ENCODE peak calls at places on chromosomes 4 and X, in nine cellular contexts. K is CD8-positive, alpha-beta T cell; M is tibial artery; A is glutamatergic neuron; T is endothelial cell; Q is progenitor cell of endocrine pancreas; J is GM20000; H is brain microvascular endothelial cell; W is hepatocyte. D is an unnamed sample.

GRCh38 chr4:3479358-3480101 is 16.4 kb downstream of the DOK7 start:
- DNase-seq in Q (no peak), T (no peak), H (no peak), W (no peak), K (no peak), M (no peak), J (no peak), A (peak), D (no peak)

GRCh38 chr4:17565846-17566245 is 11.2 kb upstream of the LAP3 start:
- DNase-seq in A (no peak), J (no peak), Q (no peak), M (no peak), K (no peak), H (no peak), T (no peak), W (no peak), D (no peak)

GRCh38 chr4:39134674-39135073 is 47.7 kb upstream of the WDR19 start:
- DNase-seq in A (no peak), Q (no peak), K (no peak), H (no peak), T (no peak), M (no peak), W (peak), J (peak), D (no peak)

GRCh38 chr4:24091632-24092240 is 201.9 kb upstream of the PPARGC1A start:
- DNase-seq in J (no peak), Q (no peak), T (no peak), H (no peak), K (no peak), M (no peak), W (no peak), A (no peak), D (no peak)

GRCh38 chrX:15505104-15505503 is 4.5 kb downstream of the BMX start:
- DNase-seq in H (no peak), K (no peak), A (no peak), Q (no peak), J (no peak), M (no peak), T (no peak), W (no peak), D (no peak)

GRCh38 chr4:85952518-85952917 is 407.3 kb downstream of the MAPK10 start:
- DNase-seq in W (no peak), J (no peak), T (no peak), Q (no peak), A (no peak), H (peak), M (no peak), K (no peak), D (no peak)

GRCh38 chrX:154097003-154097596 is 417 bp downstream of the MECP2 start:
- DNase-seq in K (peak), W (peak), A (peak), M (peak), Q (peak), J (peak), H (peak), T (peak), D (no peak)

GRCh38 chrX:14832151-14832550 is 40.7 kb downstream of the FANCB start:
- DNase-seq in K (no peak), H (peak), W (no peak), Q (no peak), J (no peak), M (no peak), T (no peak), A (no peak), D (no peak)

GRCh38 chrX:110226931-110227330 is 91.0 kb downstream of the AMMECR1 start:
- DNase-seq in J (no peak), H (no peak), W (no peak), A (no peak), T (no peak), Q (no peak), K (no peak), M (no peak), D (no peak)

GRCh38 chr4:56186808-56187523 is 200.3 kb downstream of the AASDH start:
- DNase-seq in J (no peak), W (no peak), K (no peak), T (no peak), H (no peak), M (no peak), Q (no peak), A (peak), D (no peak)

DNA sequence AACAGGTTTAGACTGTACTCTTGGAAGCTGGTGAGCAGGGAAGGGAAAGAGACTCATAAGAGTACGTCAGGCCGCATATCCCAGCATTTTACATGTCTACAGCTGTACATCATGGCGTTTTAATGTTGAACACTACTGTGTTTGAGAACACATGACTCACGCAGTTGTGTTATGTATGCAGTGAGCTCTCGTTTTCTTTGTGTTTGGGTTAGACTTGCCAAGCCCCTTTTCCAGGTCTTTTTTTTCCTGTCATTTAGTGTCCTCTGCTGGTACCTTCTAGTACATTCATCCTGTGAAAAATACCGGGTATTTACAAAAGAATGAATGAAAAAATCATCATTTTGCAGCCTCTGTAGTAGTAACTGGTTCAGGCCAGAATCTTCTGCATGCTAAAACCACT is 35.3 kb downstream of the SMS start:
- DNase-seq in Q (no peak), W (peak), H (peak), M (no peak), A (no peak), K (no peak), T (no peak), J (no peak), D (no peak)
- TF ChIP-seq CTCF in Q (peak), W (peak), H (peak), M (peak), A (no peak), K (no peak), T (no peak), J (no peak), D (no peak)

GRCh38 chr4:103496800-103497199 is 223.0 kb downstream of the TACR3 start:
- DNase-seq in Q (no peak), A (no peak), K (no peak), T (no peak), J (no peak), H (no peak), W (no peak), M (no peak), D (no peak)

GRCh38 chr4:103497692-103498091 is 222.1 kb downstream of the TACR3 start:
- DNase-seq in W (no peak), H (no peak), J (no peak), Q (no peak), T (no peak), A (no peak), K (no peak), M (no peak), D (no peak)

GRCh38 chr4:103498161-103499070 is 221.4 kb downstream of the TACR3 start:
- DNase-seq in J (peak), Q (no peak), M (no peak), H (peak), T (no peak), W (peak), A (no peak), K (no peak), D (peak)

GRCh38 chr4:103493450-103494159 is 226.2 kb downstream of the TACR3 start:
- DNase-seq in A (no peak), T (no peak), J (no peak), M (no peak), W (no peak), Q (no peak), H (no peak), K (no peak), D (no peak)

GRCh38 chr4:103499094-103499493 is 220.7 kb downstream of the TACR3 start:
- DNase-seq in M (no peak), A (no peak), T (no peak), J (no peak), K (no peak), Q (no peak), W (no peak), H (no peak), D (no peak)
- TF ChIP-seq CTCF in M (no peak), A (no peak), T (no peak), J (no peak), K (no peak), Q (no peak), W (peak), H (peak), D (peak)

GRCh38 chrX:19005909-19006308 is 22.0 kb upstream of the PHKA2 start:
- DNase-seq in Q (no peak), M (no peak), J (no peak), H (no peak), T (no peak), W (no peak), A (no peak), K (no peak), D (no peak)
- TF ChIP-seq CTCF in Q (no peak), M (no peak), J (no peak), H (peak), T (no peak), W (no peak), A (no peak), K (no peak), D (peak)

DNA sequence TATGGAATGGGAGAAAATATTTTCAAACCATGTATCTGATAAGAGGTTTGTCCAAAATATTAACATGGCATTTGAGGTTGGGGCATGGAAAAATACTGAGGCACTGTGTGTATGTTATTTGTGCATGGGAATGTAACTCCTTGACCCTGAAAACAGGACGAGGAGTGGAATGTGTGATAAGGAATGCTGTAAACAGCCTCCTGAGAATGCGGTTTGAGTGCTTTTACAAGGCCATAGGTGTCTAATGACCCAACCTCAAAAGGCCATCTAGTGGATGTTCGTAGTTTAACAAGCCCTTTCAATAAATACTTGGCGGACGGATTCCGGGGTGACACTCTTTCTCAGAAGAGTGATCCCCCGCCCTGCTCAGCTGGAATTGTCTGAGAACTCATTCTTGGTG is 162.9 kb upstream of the USP9X start:
- DNase-seq in K (no peak), M (no peak), H (peak), A (no peak), Q (no peak), T (no peak), W (peak), J (no peak), D (no peak)
- TF ChIP-seq CTCF in K (no peak), M (no peak), H (peak), A (no peak), Q (peak), T (peak), W (peak), J (no peak), D (peak)

GRCh38 chrX:85327060-85327333 is 52.5 kb downstream of the POF1B start:
- DNase-seq in J (no peak), T (no peak), K (no peak), A (no peak), W (no peak), H (no peak), Q (no peak), M (no peak), D (no peak)
- TF ChIP-seq CTCF in J (no peak), T (no peak), K (no peak), A (no peak), W (no peak), H (no peak), Q (no peak), M (no peak), D (no peak)

GRCh38 chrX:30144221-30144620 is 71.1 kb upstream of the MAGEB2 start:
- DNase-seq in A (no peak), Q (no peak), J (no peak), H (no peak), K (no peak), W (no peak), M (no peak), T (no peak), D (no peak)

GRCh38 chrX:30144971-30145731 is 70.2 kb upstream of the MAGEB2 start:
- DNase-seq in M (no peak), Q (no peak), H (no peak), K (no peak), J (no peak), T (no peak), A (no peak), W (no peak), D (no peak)

GRCh38 chrX:30141966-30142365 is 73.4 kb upstream of the MAGEB2 start:
- DNase-seq in H (peak), T (peak), M (no peak), J (peak), K (no peak), Q (no peak), A (no peak), W (peak), D (peak)
- TF ChIP-seq CTCF in H (peak), T (no peak), M (no peak), J (no peak), K (no peak), Q (peak), A (peak), W (peak), D (no peak)

GRCh38 chr4:2284934-2285664 is 23.2 kb upstream of the MXD4 start:
- DNase-seq in M (peak), T (no peak), H (peak), K (no peak), W (no peak), A (no peak), Q (no peak), J (no peak), D (no peak)

GRCh38 chr4:2288051-2288541 is 26.2 kb upstream of the MXD4 start:
- DNase-seq in A (no peak), M (peak), H (no peak), T (no peak), K (no peak), W (no peak), Q (no peak), J (no peak), D (no peak)

GRCh38 chr4:2285665-2286381 is 23.9 kb upstream of the MXD4 start:
- DNase-seq in A (peak), Q (no peak), M (peak), H (no peak), K (no peak), W (no peak), T (no peak), J (no peak), D (no peak)

GRCh38 chr4:2287594-2287915 is 25.6 kb upstream of the MXD4 start:
- DNase-seq in H (no peak), T (no peak), J (no peak), Q (no peak), A (no peak), K (no peak), M (peak), W (no peak), D (no peak)

DNA sequence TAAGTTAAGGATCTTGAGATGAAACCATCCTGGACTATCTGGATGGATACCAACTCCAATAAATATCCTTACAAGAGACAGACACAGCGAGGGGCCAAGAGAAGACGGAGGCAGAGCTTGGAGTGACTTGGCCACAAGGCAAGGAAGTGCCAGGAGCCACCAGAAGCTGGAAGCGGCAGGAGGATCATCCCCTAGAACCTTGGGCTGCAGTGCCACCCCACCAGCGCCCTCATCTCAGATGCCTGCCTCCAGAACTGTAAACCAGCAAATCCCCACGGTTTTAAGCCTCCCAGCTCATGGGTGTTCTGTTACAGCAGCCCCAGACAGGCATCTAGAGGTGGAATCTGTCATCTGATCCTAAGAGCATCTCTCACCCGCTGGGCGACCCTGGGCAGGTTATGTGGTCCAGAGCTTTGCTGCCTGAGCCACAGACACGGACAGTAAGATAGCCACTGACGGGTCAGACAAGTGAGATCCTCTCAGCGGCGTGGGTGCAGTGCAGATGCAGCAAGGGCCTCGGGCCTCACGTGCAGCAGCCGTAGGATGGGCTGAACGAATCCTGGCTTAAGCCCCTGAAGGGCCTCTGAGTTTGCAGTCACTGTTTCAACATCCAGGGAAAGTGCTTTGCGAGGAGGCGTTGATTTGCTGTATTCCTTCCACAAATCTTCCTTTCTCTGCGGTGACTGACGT is 25.1 kb upstream of the MXD4 start:
- DNase-seq in A (no peak), Q (no peak), T (no peak), M (peak), J (no peak), H (no peak), W (no peak), K (no peak), D (no peak)
- TF ChIP-seq CTCF in A (no peak), Q (no peak), T (no peak), M (no peak), J (no peak), H (no peak), W (no peak), K (no peak), D (no peak)

GRCh38 chr4:52910115-52910514 is 48.0 kb downstream of the RASL11B start:
- DNase-seq in M (no peak), T (no peak), H (no peak), A (no peak), Q (no peak), K (no peak), J (no peak), W (no peak), D (no peak)
- TF ChIP-seq CTCF in M (no peak), T (no peak), H (no peak), A (no peak), Q (no peak), K (no peak), J (no peak), W (no peak), D (no peak)

GRCh38 chr4:83631066-83631465 is 95.2 kb downstream of the GPAT3 start:
- DNase-seq in W (peak), M (no peak), Q (no peak), T (no peak), A (no peak), K (no peak), J (no peak), H (no peak), D (no peak)

GRCh38 chr4:83625807-83626206 is 89.9 kb downstream of the GPAT3 start:
- DNase-seq in W (no peak), Q (no peak), M (no peak), J (no peak), H (no peak), A (no peak), K (no peak), T (no peak), D (no peak)

GRCh38 chr4:83626245-83626843 is 90.4 kb downstream of the GPAT3 start:
- DNase-seq in A (no peak), J (no peak), K (no peak), W (no peak), M (no peak), Q (no peak), T (no peak), H (no peak), D (no peak)

DNA sequence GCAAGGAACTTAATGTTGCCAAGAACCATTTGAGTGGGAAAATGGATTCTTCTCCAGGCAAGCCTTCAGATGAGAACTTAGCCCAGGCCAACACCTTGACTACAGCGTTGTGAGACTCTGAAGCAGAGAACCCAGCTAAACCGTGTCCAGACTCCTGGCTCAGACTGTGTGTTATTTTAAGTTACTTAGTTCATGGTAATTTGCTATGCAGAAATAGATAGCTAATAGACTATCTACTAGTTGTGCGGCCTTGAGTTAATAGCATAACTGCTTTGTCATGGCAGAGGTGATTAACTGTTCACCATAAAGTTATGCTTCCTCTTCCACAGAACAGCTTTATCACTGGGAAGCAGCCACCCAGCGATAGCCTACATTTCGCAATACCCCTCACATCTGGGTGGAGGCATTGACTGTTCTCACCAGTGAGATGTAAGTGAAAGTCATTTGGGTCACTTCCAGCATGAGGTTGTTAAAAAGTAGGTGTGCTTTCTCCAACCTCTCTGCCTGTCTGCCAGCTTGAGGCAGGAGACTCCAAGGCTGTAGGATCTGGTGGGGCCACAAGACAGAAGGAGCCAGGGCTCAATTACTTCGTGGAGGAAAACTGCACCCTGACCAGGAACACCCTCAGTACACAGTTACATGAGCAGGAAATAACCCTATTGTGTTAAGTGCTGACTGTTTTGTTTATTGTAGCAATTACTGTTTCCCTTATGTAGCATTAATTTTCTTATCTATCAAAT is 94.2 kb downstream of the GPAT3 start:
- DNase-seq in J (no peak), T (no peak), H (peak), Q (no peak), M (peak), W (peak), A (no peak), K (no peak), D (no peak)
- TF ChIP-seq CTCF in J (no peak), T (no peak), H (no peak), Q (no peak), M (no peak), W (no peak), A (no peak), K (no peak), D (no peak)

DNA sequence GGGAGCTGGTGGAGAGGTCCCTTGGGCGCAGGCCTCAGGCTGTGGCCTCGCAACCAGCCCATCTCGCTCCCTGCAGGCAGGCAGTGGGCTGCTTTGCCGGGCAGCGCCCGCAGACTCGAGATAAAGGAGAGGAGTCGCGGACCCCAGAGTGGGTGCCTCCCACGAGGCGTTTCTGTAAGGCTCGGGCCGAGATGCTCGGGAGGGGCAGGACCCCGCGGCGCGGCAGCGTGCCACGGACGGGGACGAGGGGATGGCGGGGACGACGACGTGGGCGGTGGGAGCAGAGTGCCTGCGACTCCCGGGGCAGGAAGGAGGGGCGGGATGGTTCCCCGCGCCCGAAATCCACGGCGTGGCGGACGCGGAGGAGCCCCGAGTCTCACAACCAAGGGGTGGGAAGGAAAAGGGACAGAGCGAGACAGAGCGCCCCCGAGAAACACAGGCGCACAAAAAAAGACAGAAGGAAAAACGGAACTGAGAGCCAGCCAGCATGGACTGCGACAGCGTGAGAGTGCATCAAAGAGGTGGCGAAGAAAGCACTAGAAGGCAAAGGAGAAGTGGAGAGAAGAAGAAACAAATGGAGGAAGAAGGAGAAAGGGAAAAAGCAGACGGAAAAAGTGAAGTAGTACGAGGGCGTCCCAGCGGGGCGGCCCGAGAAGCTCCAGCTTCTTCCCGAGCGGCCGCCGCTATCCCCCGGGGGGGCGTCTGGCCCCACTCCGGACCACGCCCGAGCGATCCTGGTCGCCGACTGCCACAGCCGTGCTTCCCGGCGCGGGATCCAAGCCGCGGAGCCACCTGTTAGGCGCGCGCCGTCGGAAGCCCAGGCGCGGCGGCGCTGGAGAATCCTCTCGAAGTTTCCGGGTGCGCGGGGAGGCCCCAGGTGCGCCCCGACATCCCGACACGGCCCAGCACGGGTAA is 1.5 kb downstream of the BEND4 start:
- DNase-seq in J (peak), K (no peak), H (no peak), Q (peak), W (peak), T (peak), A (peak), M (no peak), D (no peak)
- TF ChIP-seq CTCF in J (no peak), K (no peak), H (no peak), Q (no peak), W (no peak), T (no peak), A (no peak), M (no peak), D (no peak)

D was measured in GM12864.